ENCODE peak calls at places on chromosomes 3 and 15, in nine cellular contexts. One of them, this sample, is unnamed.

GRCh38 chr3:182644800-182645433 is 148.4 kb upstream of the ATP11B start:
- DNase-seq in left ventricle myocardium inferior: no peak
- DNase-seq in pancreas: no peak
- DNase-seq in neuronal stem cell: no peak
- DNase-seq in adrenal gland: no peak
- DNase-seq in HEK293T: no peak
- DNase-seq in activated gamma-delta T cell treated with anti-CD3 and anti-CD28 coated beads, Interleukin-2, amount 50 U/mL, for 16 hours: no peak
- DNase-seq in CD4-positive, alpha-beta memory T cell: no peak
- DNase-seq in HFFc6: no peak
- DNase-seq in this sample: no peak

GRCh38 chr3:18744472-18744871 is 319.3 kb upstream of the SATB1 start:
- DNase-seq in left ventricle myocardium inferior: no peak
- DNase-seq in activated gamma-delta T cell treated with anti-CD3 and anti-CD28 coated beads, Interleukin-2, amount 50 U/mL, for 16 hours: no peak
- DNase-seq in HEK293T: no peak
- DNase-seq in neuronal stem cell: no peak
- DNase-seq in HFFc6: no peak
- DNase-seq in CD4-positive, alpha-beta memory T cell: no peak
- DNase-seq in pancreas: no peak
- DNase-seq in adrenal gland: no peak
- DNase-seq in this sample: no peak

GRCh38 chr15:90600954-90601353 is 71.2 kb downstream of the CRTC3 start:
- DNase-seq in HFFc6: no peak
- DNase-seq in adrenal gland: no peak
- DNase-seq in neuronal stem cell: no peak
- DNase-seq in left ventricle myocardium inferior: no peak
- DNase-seq in CD4-positive, alpha-beta memory T cell: no peak
- DNase-seq in pancreas: no peak
- DNase-seq in HEK293T: no peak
- DNase-seq in activated gamma-delta T cell treated with anti-CD3 and anti-CD28 coated beads, Interleukin-2, amount 50 U/mL, for 16 hours: no peak
- DNase-seq in this sample: no peak

GRCh38 chr3:25468866-25469319 is 40.8 kb downstream of the RARB start:
- DNase-seq in pancreas: no peak
- DNase-seq in adrenal gland: peak
- DNase-seq in neuronal stem cell: no peak
- DNase-seq in HEK293T: no peak
- DNase-seq in left ventricle myocardium inferior: peak
- DNase-seq in HFFc6: peak
- DNase-seq in activated gamma-delta T cell treated with anti-CD3 and anti-CD28 coated beads, Interleukin-2, amount 50 U/mL, for 16 hours: no peak
- DNase-seq in CD4-positive, alpha-beta memory T cell: no peak
- DNase-seq in this sample: peak

GRCh38 chr15:49215768-49216739 is 46.0 kb downstream of the GALK2 start:
- DNase-seq in pancreas: peak
- DNase-seq in HFFc6: peak
- DNase-seq in CD4-positive, alpha-beta memory T cell: no peak
- DNase-seq in left ventricle myocardium inferior: peak
- DNase-seq in neuronal stem cell: no peak
- DNase-seq in activated gamma-delta T cell treated with anti-CD3 and anti-CD28 coated beads, Interleukin-2, amount 50 U/mL, for 16 hours: no peak
- DNase-seq in adrenal gland: peak
- DNase-seq in HEK293T: peak
- DNase-seq in this sample: no peak

GRCh38 chr3:194985031-194985578 is 285.9 kb downstream of the XXYLT1 start:
- DNase-seq in neuronal stem cell: peak
- DNase-seq in HEK293T: no peak
- DNase-seq in activated gamma-delta T cell treated with anti-CD3 and anti-CD28 coated beads, Interleukin-2, amount 50 U/mL, for 16 hours: no peak
- DNase-seq in left ventricle myocardium inferior: peak
- DNase-seq in CD4-positive, alpha-beta memory T cell: no peak
- DNase-seq in pancreas: peak
- DNase-seq in adrenal gland: peak
- DNase-seq in HFFc6: peak
- DNase-seq in this sample: no peak

GRCh38 chr15:57867970-57868791 is 161.7 kb downstream of the POLR2M start:
- DNase-seq in CD4-positive, alpha-beta memory T cell: no peak
- DNase-seq in HFFc6: no peak
- DNase-seq in pancreas: no peak
- DNase-seq in HEK293T: no peak
- DNase-seq in left ventricle myocardium inferior: no peak
- DNase-seq in adrenal gland: no peak
- DNase-seq in neuronal stem cell: no peak
- DNase-seq in activated gamma-delta T cell treated with anti-CD3 and anti-CD28 coated beads, Interleukin-2, amount 50 U/mL, for 16 hours: no peak
- DNase-seq in this sample: no peak

GRCh38 chr15:101431301-101431700 is 58.2 kb downstream of the PCSK6 start:
- DNase-seq in left ventricle myocardium inferior: no peak
- DNase-seq in HEK293T: no peak
- DNase-seq in activated gamma-delta T cell treated with anti-CD3 and anti-CD28 coated beads, Interleukin-2, amount 50 U/mL, for 16 hours: no peak
- DNase-seq in neuronal stem cell: no peak
- DNase-seq in CD4-positive, alpha-beta memory T cell: no peak
- DNase-seq in pancreas: no peak
- DNase-seq in adrenal gland: no peak
- DNase-seq in HFFc6: no peak
- DNase-seq in this sample: no peak

GRCh38 chr3:139630532-139630931 is 47.2 kb downstream of the NMNAT3 start:
- DNase-seq in pancreas: no peak
- DNase-seq in activated gamma-delta T cell treated with anti-CD3 and anti-CD28 coated beads, Interleukin-2, amount 50 U/mL, for 16 hours: no peak
- DNase-seq in CD4-positive, alpha-beta memory T cell: no peak
- DNase-seq in adrenal gland: no peak
- DNase-seq in neuronal stem cell: no peak
- DNase-seq in left ventricle myocardium inferior: no peak
- DNase-seq in HEK293T: no peak
- DNase-seq in HFFc6: no peak
- DNase-seq in this sample: no peak

GRCh38 chr3:106068795-106069194 is 200.0 kb upstream of the CBLB start:
- DNase-seq in CD4-positive, alpha-beta memory T cell: peak
- DNase-seq in adrenal gland: no peak
- DNase-seq in HFFc6: no peak
- DNase-seq in activated gamma-delta T cell treated with anti-CD3 and anti-CD28 coated beads, Interleukin-2, amount 50 U/mL, for 16 hours: no peak
- DNase-seq in HEK293T: no peak
- DNase-seq in left ventricle myocardium inferior: no peak
- DNase-seq in pancreas: no peak
- DNase-seq in neuronal stem cell: no peak
- DNase-seq in this sample: no peak

GRCh38 chr15:93076875-93077274 is 12.1 kb downstream of the RGMA start:
- DNase-seq in CD4-positive, alpha-beta memory T cell: no peak
- DNase-seq in adrenal gland: no peak
- DNase-seq in activated gamma-delta T cell treated with anti-CD3 and anti-CD28 coated beads, Interleukin-2, amount 50 U/mL, for 16 hours: no peak
- DNase-seq in neuronal stem cell: no peak
- DNase-seq in HFFc6: no peak
- DNase-seq in pancreas: no peak
- DNase-seq in HEK293T: no peak
- DNase-seq in left ventricle myocardium inferior: no peak
- DNase-seq in this sample: no peak

GRCh38 chr3:195899701-195900425 is 8.5 kb downstream of the TNK2 start:
- DNase-seq in HEK293T: no peak
- DNase-seq in pancreas: no peak
- DNase-seq in adrenal gland: no peak
- DNase-seq in HFFc6: no peak
- DNase-seq in neuronal stem cell: no peak
- DNase-seq in left ventricle myocardium inferior: no peak
- DNase-seq in activated gamma-delta T cell treated with anti-CD3 and anti-CD28 coated beads, Interleukin-2, amount 50 U/mL, for 16 hours: no peak
- DNase-seq in CD4-positive, alpha-beta memory T cell: no peak
- DNase-seq in this sample: no peak

GRCh38 chr15:40045572-40046217 is 6.7 kb upstream of the SRP14 start:
- DNase-seq in CD4-positive, alpha-beta memory T cell: no peak
- DNase-seq in activated gamma-delta T cell treated with anti-CD3 and anti-CD28 coated beads, Interleukin-2, amount 50 U/mL, for 16 hours: no peak
- DNase-seq in adrenal gland: no peak
- DNase-seq in HEK293T: no peak
- DNase-seq in neuronal stem cell: no peak
- DNase-seq in HFFc6: no peak
- DNase-seq in left ventricle myocardium inferior: no peak
- DNase-seq in pancreas: no peak
- DNase-seq in this sample: peak

GRCh38 chr3:120177907-120178306 is 83.7 kb upstream of the GSK3B start:
- DNase-seq in activated gamma-delta T cell treated with anti-CD3 and anti-CD28 coated beads, Interleukin-2, amount 50 U/mL, for 16 hours: no peak
- DNase-seq in HFFc6: peak
- DNase-seq in left ventricle myocardium inferior: no peak
- DNase-seq in HEK293T: no peak
- DNase-seq in pancreas: no peak
- DNase-seq in CD4-positive, alpha-beta memory T cell: no peak
- DNase-seq in neuronal stem cell: no peak
- DNase-seq in adrenal gland: no peak
- DNase-seq in this sample: no peak

GRCh38 chr3:140363801-140364200 is 314.1 kb upstream of the TRIM42 start:
- DNase-seq in adrenal gland: no peak
- DNase-seq in CD4-positive, alpha-beta memory T cell: no peak
- DNase-seq in neuronal stem cell: no peak
- DNase-seq in left ventricle myocardium inferior: peak
- DNase-seq in HFFc6: no peak
- DNase-seq in pancreas: no peak
- DNase-seq in HEK293T: no peak
- DNase-seq in activated gamma-delta T cell treated with anti-CD3 and anti-CD28 coated beads, Interleukin-2, amount 50 U/mL, for 16 hours: no peak
- DNase-seq in this sample: no peak

GRCh38 chr3:110815008-110815583 is 256.5 kb upstream of the NECTIN3 start:
- DNase-seq in pancreas: no peak
- DNase-seq in CD4-positive, alpha-beta memory T cell: no peak
- DNase-seq in adrenal gland: no peak
- DNase-seq in activated gamma-delta T cell treated with anti-CD3 and anti-CD28 coated beads, Interleukin-2, amount 50 U/mL, for 16 hours: no peak
- DNase-seq in left ventricle myocardium inferior: no peak
- DNase-seq in HEK293T: peak
- DNase-seq in neuronal stem cell: no peak
- DNase-seq in HFFc6: peak
- DNase-seq in this sample: no peak

GRCh38 chr15:99322643-99323405 is 71.5 kb downstream of the LRRC28 start:
- DNase-seq in neuronal stem cell: no peak
- DNase-seq in pancreas: no peak
- DNase-seq in activated gamma-delta T cell treated with anti-CD3 and anti-CD28 coated beads, Interleukin-2, amount 50 U/mL, for 16 hours: no peak
- DNase-seq in HEK293T: no peak
- DNase-seq in left ventricle myocardium inferior: no peak
- DNase-seq in adrenal gland: no peak
- DNase-seq in CD4-positive, alpha-beta memory T cell: no peak
- DNase-seq in HFFc6: no peak
- DNase-seq in this sample: no peak

GRCh38 chr3:115667175-115668065 is 44.1 kb downstream of the GAP43 start:
- DNase-seq in left ventricle myocardium inferior: no peak
- DNase-seq in activated gamma-delta T cell treated with anti-CD3 and anti-CD28 coated beads, Interleukin-2, amount 50 U/mL, for 16 hours: no peak
- DNase-seq in HEK293T: no peak
- DNase-seq in CD4-positive, alpha-beta memory T cell: no peak
- DNase-seq in HFFc6: no peak
- DNase-seq in neuronal stem cell: no peak
- DNase-seq in adrenal gland: no peak
- DNase-seq in pancreas: no peak
- DNase-seq in this sample: no peak

GRCh38 chr3:111734652-111735051 is 124.4 kb upstream of the PHLDB2 start:
- DNase-seq in adrenal gland: no peak
- DNase-seq in neuronal stem cell: no peak
- DNase-seq in CD4-positive, alpha-beta memory T cell: no peak
- DNase-seq in HFFc6: no peak
- DNase-seq in HEK293T: no peak
- DNase-seq in pancreas: no peak
- DNase-seq in activated gamma-delta T cell treated with anti-CD3 and anti-CD28 coated beads, Interleukin-2, amount 50 U/mL, for 16 hours: no peak
- DNase-seq in left ventricle myocardium inferior: no peak
- DNase-seq in this sample: no peak

GRCh38 chr3:100548053-100548452 is 55.6 kb downstream of the TMEM45A start:
- DNase-seq in HEK293T: no peak
- DNase-seq in neuronal stem cell: no peak
- DNase-seq in adrenal gland: no peak
- DNase-seq in left ventricle myocardium inferior: no peak
- DNase-seq in activated gamma-delta T cell treated with anti-CD3 and anti-CD28 coated beads, Interleukin-2, amount 50 U/mL, for 16 hours: no peak
- DNase-seq in pancreas: no peak
- DNase-seq in HFFc6: no peak
- DNase-seq in CD4-positive, alpha-beta memory T cell: no peak
- DNase-seq in this sample: no peak

GRCh38 chr3:115624029-115624645 is 827 bp downstream of the GAP43 start:
- DNase-seq in HFFc6: no peak
- DNase-seq in activated gamma-delta T cell treated with anti-CD3 and anti-CD28 coated beads, Interleukin-2, amount 50 U/mL, for 16 hours: no peak
- DNase-seq in CD4-positive, alpha-beta memory T cell: no peak
- DNase-seq in left ventricle myocardium inferior: no peak
- DNase-seq in neuronal stem cell: no peak
- DNase-seq in HEK293T: no peak
- DNase-seq in pancreas: no peak
- DNase-seq in adrenal gland: no peak
- DNase-seq in this sample: no peak

GRCh38 chr3:149667576-149667975 is 9.8 kb upstream of the WWTR1 start:
- DNase-seq in neuronal stem cell: no peak
- DNase-seq in activated gamma-delta T cell treated with anti-CD3 and anti-CD28 coated beads, Interleukin-2, amount 50 U/mL, for 16 hours: no peak
- DNase-seq in HFFc6: peak
- DNase-seq in adrenal gland: no peak
- DNase-seq in HEK293T: no peak
- DNase-seq in pancreas: no peak
- DNase-seq in left ventricle myocardium inferior: no peak
- DNase-seq in CD4-positive, alpha-beta memory T cell: no peak
- DNase-seq in this sample: no peak

GRCh38 chr15:100880139-100880896 is 687 bp downstream of the ALDH1A3 start:
- DNase-seq in CD4-positive, alpha-beta memory T cell: no peak
- DNase-seq in neuronal stem cell: no peak
- DNase-seq in activated gamma-delta T cell treated with anti-CD3 and anti-CD28 coated beads, Interleukin-2, amount 50 U/mL, for 16 hours: no peak
- DNase-seq in HFFc6: no peak
- DNase-seq in HEK293T: no peak
- DNase-seq in pancreas: no peak
- DNase-seq in left ventricle myocardium inferior: no peak
- DNase-seq in adrenal gland: no peak
- DNase-seq in this sample: no peak

This sample was measured in HAP-1.